ENCODE peak calls at places on chromosomes 7 and 10, in four cellular contexts. T, L, E and I are unnamed samples.

GRCh38 chr10:11260136-11260535 is 242.5 kb downstream of the CELF2 start:
- DNase-seq in T (peak; percentile 38), L (peak; percentile 18), E (no peak), I (no peak)

GRCh38 chr7:155594961-155595366 is 48.6 kb upstream of the CNPY1 start:
- DNase-seq in T (no peak), L (no peak), E (no peak), I (no peak)

GRCh38 chr10:119281581-119282071 is 74.3 kb downstream of the GRK5 start:
- DNase-seq in T (no peak), L (no peak), E (no peak), I (peak; percentile 38)

GRCh38 chr10:1104971-1105370 is 48.8 kb downstream of the WDR37 start:
- DNase-seq in T (no peak), L (no peak), E (no peak), I (no peak)

GRCh38 chr10:34538291-34538829 is 276.7 kb downstream of the PARD3 start:
- DNase-seq in T (no peak), L (no peak), E (no peak), I (no peak)

GRCh38 chr7:101556453-101556968 is 72.6 kb downstream of the MYL10 start:
- DNase-seq in T (no peak), L (no peak), E (no peak), I (no peak)

GRCh38 chr10:93852721-93853120 is 41.1 kb upstream of the SLC35G1 start:
- DNase-seq in T (no peak), L (no peak), E (no peak), I (no peak)

GRCh38 chr7:26368542-26368941 is 76.9 kb downstream of the SNX10 start:
- DNase-seq in T (no peak), L (no peak), E (no peak), I (no peak)

GRCh38 chr10:36446873-36447272 is 678.5 kb upstream of the ANKRD30A start:
- DNase-seq in T (no peak), L (no peak), E (no peak), I (no peak)

GRCh38 chr10:8035641-8036520 is 18.6 kb upstream of the GATA3 start:
- DNase-seq in T (peak; percentile 56), L (no peak), E (no peak), I (no peak)

GRCh38 chr7:39811161-39811614 is 138.9 kb upstream of the CDK13 start:
- DNase-seq in T (no peak), L (peak; percentile 39), E (peak; percentile 47), I (no peak)

GRCh38 chr7:27576360-27576944 is 86.2 kb downstream of the HIBADH start:
- DNase-seq in T (no peak), L (peak; percentile 16), E (no peak), I (no peak)

GRCh38 chr10:97200616-97201015 is 14.9 kb upstream of the SLIT1 start:
- DNase-seq in T (no peak), L (no peak), E (no peak), I (no peak)

GRCh38 chr7:37480026-37480425 is 31.4 kb upstream of the ELMO1 start:
- DNase-seq in T (no peak), L (no peak), E (no peak), I (no peak)